ENCODE peak calls at places on chromosomes 11 and 22, in ten cellular contexts. A is substantia nigra, W is retinal pigment epithelial cell, Q is prostate gland, L is A549, H is GM12865, U is neural crest cell, D is NCI-H1092, B is NB4, X is NCI-H1417. N is an unnamed sample.
A peak's percentile ranks its signal among the peaks of the same experiment; 100 is the strongest.

GRCh38 chr11:65859812-65860277 is 388 bp upstream of the MUS81 start:
- DNase-seq in A (no peak), W (no peak), Q (no peak), L (no peak), H (no peak), U (no peak), D (peak; percentile 59), B (no peak), X (no peak), N (peak; percentile 70)

GRCh38 chr11:32884770-32885384 is 7.7 kb upstream of the QSER1 start:
- DNase-seq in A (no peak), W (no peak), Q (no peak), L (peak; percentile 34), H (peak; percentile 41), U (no peak), D (no peak), B (peak; percentile 47), X (no peak), N (no peak)

GRCh38 chr11:112253605-112254242 is 6.9 kb downstream of the PLET1 start:
- DNase-seq in A (no peak), W (no peak), Q (no peak), L (no peak), H (no peak), U (no peak), D (no peak), B (no peak), X (no peak), N (no peak)

GRCh38 chr22:39574779-39575551 is 4.4 kb downstream of the CACNA1I start:
- DNase-seq in A (no peak), W (peak; percentile 62), Q (no peak), L (peak; percentile 54), H (no peak), U (no peak), D (no peak), B (peak; percentile 19), X (no peak), N (no peak)

GRCh38 chr11:117966908-117967307 is 19.3 kb upstream of the IL10RA start:
- DNase-seq in A (no peak), W (no peak), Q (no peak), L (no peak), H (no peak), U (no peak), D (no peak), B (no peak), X (no peak), N (no peak)

GRCh38 chr11:36289226-36289852 is at the start of gene COMMD9:
- DNase-seq in A (peak; percentile 94), W (peak; percentile 79), Q (peak; percentile 95), L (peak; percentile 94), H (peak; percentile 94), U (peak; percentile 89), D (peak; percentile 83), B (peak; percentile 94), X (peak; percentile 95), N (peak; percentile 96)

GRCh38 chr11:113397212-113397611 is 9.6 kb downstream of the ANKK1 start:
- DNase-seq in A (no peak), W (no peak), Q (no peak), L (no peak), H (no peak), U (no peak), D (no peak), B (no peak), X (no peak), N (no peak)

GRCh38 chr11:75996523-75997272 is 181.7 kb downstream of the UVRAG start:
- DNase-seq in A (no peak), W (no peak), Q (no peak), L (no peak), H (no peak), U (no peak), D (no peak), B (no peak), X (peak; percentile 28), N (no peak)

GRCh38 chr11:110962907-110963306 is 250.7 kb upstream of the ARHGAP20 start:
- DNase-seq in A (no peak), W (no peak), Q (no peak), L (no peak), H (no peak), U (no peak), D (no peak), B (no peak), X (no peak), N (no peak)

GRCh38 chr22:27573992-27574391 is 227.6 kb downstream of the MN1 start:
- DNase-seq in A (no peak), W (no peak), Q (no peak), L (no peak), H (no peak), U (no peak), D (no peak), B (peak; percentile 15), X (no peak), N (no peak)

GRCh38 chr11:122097419-122098001 is 18.5 kb downstream of the BLID start:
- DNase-seq in A (peak; percentile 28), W (no peak), Q (peak; percentile 10), L (no peak), H (no peak), U (no peak), D (peak; percentile 76), B (no peak), X (peak; percentile 41), N (peak; percentile 66)

N was measured in NCI-H345.